ENCODE peak calls at places on chromosomes 2 and 18, in nine cellular contexts. P is AG04450; Z is AG08396; L is cardiac muscle cell; H is lower lobe of right lung; E is neural progenitor cell; I is mesenchymal stem cell; K is NCI-H460; D is stimulated activated CD4-positive, alpha-beta T cell treated with anti-CD3 and anti-CD28 coated beads, Interleukin-1b, Interleukin-23, amount 100 ng/mL, for 1 hour. R is an unnamed sample.

GRCh38 chr2:6214471-6214870 is 522.3 kb downstream of the SOX11 start:
- DNase-seq in P (no peak), Z (no peak), L (no peak), H (no peak), E (peak; percentile 19), I (no peak), K (no peak), D (no peak), R (no peak)

GRCh38 chr2:73708527-73708926 is 28.6 kb downstream of the TPRKB start:
- DNase-seq in P (no peak), Z (no peak), L (no peak), H (no peak), E (no peak), I (no peak), K (no peak), D (no peak), R (no peak)

GRCh38 chr2:19786408-19787058 is 115.2 kb downstream of the TTC32 start:
- DNase-seq in P (no peak), Z (peak; percentile 66), L (no peak), H (no peak), E (no peak), I (peak; percentile 66), K (peak; percentile 88), D (no peak), R (no peak)

GRCh38 chr2:144519934-144520717 is at the start of gene ZEB2:
- DNase-seq in P (no peak), Z (peak; percentile 54), L (peak; percentile 75), H (peak; percentile 57), E (peak; percentile 89), I (peak; percentile 95), K (peak; percentile 82), D (no peak), R (peak; percentile 59)

GRCh38 chr2:96541326-96541725 is 4.8 kb downstream of the ARID5A start:
- DNase-seq in P (no peak), Z (no peak), L (no peak), H (no peak), E (no peak), I (no peak), K (no peak), D (no peak), R (no peak)

GRCh38 chr2:97701186-97701585 is 12.2 kb upstream of the ZAP70 start:
- DNase-seq in P (no peak), Z (no peak), L (no peak), H (no peak), E (no peak), I (no peak), K (no peak), D (no peak), R (no peak)

GRCh38 chr2:226077031-226077430 is 677.5 kb downstream of the NYAP2 start:
- DNase-seq in P (peak; percentile 51), Z (no peak), L (no peak), H (no peak), E (no peak), I (peak; percentile 13), K (no peak), D (no peak), R (no peak)

GRCh38 chr2:19774788-19775156 is 127.0 kb downstream of the TTC32 start:
- DNase-seq in P (no peak), Z (no peak), L (peak; percentile 20), H (no peak), E (peak; percentile 63), I (no peak), K (no peak), D (no peak), R (no peak)

GRCh38 chr18:77086034-77086433 is 46.5 kb downstream of the MBP start:
- DNase-seq in P (no peak), Z (peak; percentile 80), L (no peak), H (no peak), E (no peak), I (peak; percentile 84), K (no peak), D (no peak), R (no peak)

GRCh38 chr2:12381543-12382323 is 335.0 kb upstream of the TRIB2 start:
- DNase-seq in P (no peak), Z (no peak), L (no peak), H (no peak), E (peak; percentile 73), I (no peak), K (no peak), D (no peak), R (no peak)

GRCh38 chr2:213151437-213152064 is at the start of gene IKZF2:
- DNase-seq in P (peak; percentile 80), Z (peak; percentile 88), L (peak; percentile 93), H (peak; percentile 91), E (peak; percentile 96), I (peak; percentile 88), K (peak; percentile 80), D (peak; percentile 6), R (peak; percentile 27)

GRCh38 chr18:23916338-23916737 is 98.2 kb upstream of the TTC39C start:
- DNase-seq in P (no peak), Z (no peak), L (no peak), H (no peak), E (no peak), I (no peak), K (no peak), D (no peak), R (no peak)

GRCh38 chr18:76923485-76924085 is 101.2 kb downstream of the ZNF236 start:
- DNase-seq in P (no peak), Z (no peak), L (peak; percentile 13), H (no peak), E (peak; percentile 46), I (peak; percentile 29), K (peak; percentile 28), D (no peak), R (no peak)

GRCh38 chr18:52060612-52061259 is 279.3 kb upstream of the DCC start:
- DNase-seq in P (no peak), Z (no peak), L (no peak), H (no peak), E (no peak), I (no peak), K (no peak), D (no peak), R (no peak)

GRCh38 chr2:15980605-15981098 is 40.3 kb downstream of the MYCN start:
- DNase-seq in P (no peak), Z (no peak), L (no peak), H (no peak), E (peak; percentile 74), I (no peak), K (no peak), D (no peak), R (no peak)

GRCh38 chr18:47036298-47036874 is 965 bp upstream of the ELOA2 start:
- DNase-seq in P (no peak), Z (peak; percentile 64), L (peak; percentile 25), H (no peak), E (peak; percentile 39), I (peak; percentile 42), K (peak; percentile 28), D (no peak), R (no peak)

GRCh38 chr2:226514895-226515294 is 284.7 kb downstream of the IRS1 start:
- DNase-seq in P (no peak), Z (peak; percentile 10), L (no peak), H (no peak), E (no peak), I (no peak), K (no peak), D (no peak), R (no peak)

GRCh38 chr2:207473203-207473865 is 56.4 kb upstream of the CREB1 start:
- DNase-seq in P (peak; percentile 65), Z (peak; percentile 40), L (peak; percentile 71), H (no peak), E (peak; percentile 79), I (peak; percentile 88), K (no peak), D (no peak), R (peak; percentile 85)

GRCh38 chr2:72917875-72918660 is 749 bp downstream of the EMX1 start:
- DNase-seq in P (no peak), Z (no peak), L (peak; percentile 39), H (no peak), E (peak; percentile 81), I (no peak), K (no peak), D (no peak), R (no peak)

GRCh38 chr2:99085400-99085799 is 56.1 kb upstream of the C2orf15 start:
- DNase-seq in P (no peak), Z (no peak), L (peak; percentile 13), H (no peak), E (peak; percentile 38), I (peak; percentile 15), K (no peak), D (no peak), R (no peak)

GRCh38 chr2:38148501-38148900 is 72.5 kb upstream of the CYP1B1 start:
- DNase-seq in P (no peak), Z (peak; percentile 7), L (no peak), H (no peak), E (no peak), I (peak; percentile 83), K (peak; percentile 47), D (no peak), R (no peak)

GRCh38 chr2:239456940-239457339 is 56.1 kb upstream of the HDAC4 start:
- DNase-seq in P (no peak), Z (no peak), L (no peak), H (no peak), E (no peak), I (no peak), K (no peak), D (no peak), R (no peak)

GRCh38 chr2:204503869-204504268 is 41.4 kb upstream of the PARD3B start:
- DNase-seq in P (no peak), Z (no peak), L (no peak), H (no peak), E (no peak), I (peak; percentile 34), K (no peak), D (no peak), R (no peak)

GRCh38 chr2:45177870-45178269 is 168.6 kb upstream of the SIX2 start:
- DNase-seq in P (peak; percentile 92), Z (peak; percentile 70), L (no peak), H (no peak), E (no peak), I (no peak), K (no peak), D (no peak), R (peak; percentile 4)

GRCh38 chr2:240564571-240565266 is 3.6 kb upstream of the RNPEPL1 start:
- DNase-seq in P (no peak), Z (no peak), L (no peak), H (no peak), E (no peak), I (peak; percentile 90), K (peak; percentile 47), D (no peak), R (no peak)

GRCh38 chr2:202031261-202031986 is 2.2 kb upstream of the FZD7 start:
- DNase-seq in P (no peak), Z (no peak), L (no peak), H (no peak), E (no peak), I (no peak), K (no peak), D (no peak), R (no peak)

GRCh38 chr2:3603536-3604206 is 8.8 kb downstream of the COLEC11 start:
- DNase-seq in P (no peak), Z (no peak), L (no peak), H (no peak), E (no peak), I (no peak), K (no peak), D (no peak), R (no peak)

GRCh38 chr2:65913914-65914786 is 481.8 kb upstream of the SPRED2 start:
- DNase-seq in P (no peak), Z (no peak), L (no peak), H (no peak), E (peak; percentile 45), I (no peak), K (no peak), D (no peak), R (no peak)

GRCh38 chr18:45412577-45412976 is 202.7 kb upstream of the SLC14A2 start:
- DNase-seq in P (no peak), Z (no peak), L (no peak), H (no peak), E (no peak), I (no peak), K (no peak), D (no peak), R (no peak)